ENCODE peak calls at places on chromosomes 3 and 15, in six cellular contexts. C is cardiac muscle cell, D is AG04450, E is thoracic aorta, O is fibroblast of pulmonary artery, L is GM23338. S is an unnamed sample.

GRCh38 chr3:9102240-9102841 is 139.1 kb upstream of the RAD18 start:
- DNase-seq in C (no peak), D (no peak), E (no peak), O (no peak), L (peak), S (no peak)

GRCh38 chr15:65069179-65069578 is 1.4 kb upstream of the RASL12 start:
- DNase-seq in C (peak), D (peak), E (no peak), O (peak), L (no peak), S (no peak)

GRCh38 chr3:94011208-94011842 is 17.1 kb downstream of the STX19 start:
- DNase-seq in C (no peak), D (no peak), E (no peak), O (no peak), L (no peak), S (no peak)

GRCh38 chr3:124545891-124546290 is 184.4 kb upstream of the UMPS start:
- DNase-seq in C (no peak), D (no peak), E (no peak), O (no peak), L (no peak), S (no peak)

GRCh38 chr3:56612146-56612545 is 55.2 kb downstream of the CCDC66 start:
- DNase-seq in C (no peak), D (no peak), E (no peak), O (no peak), L (no peak), S (no peak)

GRCh38 chr15:67066041-67067021 is 929 bp downstream of the SMAD3 start:
- DNase-seq in C (no peak), D (no peak), E (no peak), O (no peak), L (peak), S (no peak)

GRCh38 chr15:81507831-81508230 is 133.8 kb upstream of the TMC3 start:
- DNase-seq in C (no peak), D (no peak), E (no peak), O (no peak), L (no peak), S (no peak)

GRCh38 chr3:34212671-34213070 is 414.2 kb downstream of the PDCD6IP start:
- DNase-seq in C (peak), D (no peak), E (peak), O (peak), L (no peak), S (no peak)

GRCh38 chr3:76107935-76108570 is 322.7 kb upstream of the ZNF717 start:
- DNase-seq in C (peak), D (peak), E (no peak), O (peak), L (peak), S (no peak)

GRCh38 chr3:29436612-29437313 is 155.9 kb downstream of the RBMS3 start:
- DNase-seq in C (no peak), D (no peak), E (no peak), O (no peak), L (no peak), S (no peak)

GRCh38 chr3:98022978-98023820 is 11.9 kb downstream of the GABRR3 start:
- DNase-seq in C (peak), D (peak), E (peak), O (peak), L (peak), S (peak)

GRCh38 chr3:71260782-71261181 is 322.7 kb downstream of the FOXP1 start:
- DNase-seq in C (no peak), D (no peak), E (no peak), O (no peak), L (no peak), S (no peak)

GRCh38 chr3:71265365-71265935 is 318.1 kb downstream of the FOXP1 start:
- DNase-seq in C (no peak), D (no peak), E (no peak), O (no peak), L (no peak), S (no peak)

GRCh38 chr3:71258526-71258925 is 325.0 kb downstream of the FOXP1 start:
- DNase-seq in C (peak), D (no peak), E (no peak), O (peak), L (no peak), S (no peak)

GRCh38 chr3:71264840-71265239 is 318.7 kb downstream of the FOXP1 start:
- DNase-seq in C (no peak), D (no peak), E (no peak), O (no peak), L (no peak), S (no peak)

DNA sequence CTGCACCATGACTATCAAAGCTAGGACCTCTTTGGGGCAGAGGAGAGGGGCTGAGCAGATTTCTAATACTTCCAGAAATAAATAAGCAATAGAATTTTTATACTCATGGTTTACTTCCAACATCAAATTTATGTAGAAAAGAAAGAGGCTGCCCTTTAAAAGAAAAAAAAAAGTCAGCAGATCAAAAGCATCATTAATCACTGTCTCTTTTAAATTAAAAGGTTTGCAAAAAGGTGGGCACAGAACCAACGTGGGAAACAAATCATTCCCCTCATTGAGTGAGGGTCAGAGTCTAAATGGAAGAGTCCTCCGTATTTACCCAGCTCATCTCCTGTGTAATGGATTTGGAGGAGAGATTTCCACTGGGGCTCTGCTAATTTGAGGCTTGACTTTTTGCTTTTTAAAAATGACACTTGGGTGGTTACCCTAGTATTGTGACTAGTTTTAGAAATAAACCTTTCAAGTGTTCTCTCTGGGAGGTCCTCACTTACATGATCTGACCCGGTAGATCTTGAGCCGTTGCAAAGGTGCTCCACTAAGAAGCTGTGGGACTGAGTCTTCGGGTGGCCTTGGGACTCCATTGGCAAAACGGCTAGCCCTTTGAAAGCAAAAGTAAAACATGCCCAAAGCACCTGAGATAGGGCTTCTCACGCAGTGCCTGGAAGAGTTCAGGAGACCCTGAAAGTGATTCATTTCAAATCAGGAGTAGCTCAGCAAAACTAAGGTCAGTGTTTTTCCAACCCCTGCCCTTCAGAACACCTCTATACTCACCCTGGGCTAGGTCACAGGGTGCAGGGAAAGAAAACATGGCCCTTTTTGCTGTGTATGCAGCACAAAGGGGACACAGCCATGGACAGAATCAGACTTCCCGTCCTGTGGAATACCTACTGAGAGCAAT is 320.9 kb downstream of the FOXP1 start:
- DNase-seq in C (no peak), D (no peak), E (no peak), O (no peak), L (no peak), S (no peak)
- H3K4me3 ChIP-seq in C (no peak), D (no peak), E (peak), O (no peak), L (no peak), S (no peak)

GRCh38 chr15:98755781-98756180 is 107.4 kb downstream of the IGF1R start:
- DNase-seq in C (no peak), D (no peak), E (no peak), O (no peak), L (no peak), S (no peak)

GRCh38 chr15:98753726-98754125 is 105.4 kb downstream of the IGF1R start:
- DNase-seq in C (no peak), D (no peak), E (no peak), O (no peak), L (no peak), S (no peak)

GRCh38 chr15:98755138-98755537 is 106.8 kb downstream of the IGF1R start:
- DNase-seq in C (peak), D (no peak), E (no peak), O (no peak), L (no peak), S (no peak)

GRCh38 chr15:98751767-98752166 is 103.4 kb downstream of the IGF1R start:
- DNase-seq in C (no peak), D (no peak), E (no peak), O (no peak), L (no peak), S (no peak)

GRCh38 chr15:98754283-98755022 is 106.1 kb downstream of the IGF1R start:
- DNase-seq in C (peak), D (no peak), E (no peak), O (peak), L (peak), S (no peak)
- H3K4me3 ChIP-seq in C (no peak), D (no peak), E (peak), O (peak), L (no peak), S (no peak)

DNA sequence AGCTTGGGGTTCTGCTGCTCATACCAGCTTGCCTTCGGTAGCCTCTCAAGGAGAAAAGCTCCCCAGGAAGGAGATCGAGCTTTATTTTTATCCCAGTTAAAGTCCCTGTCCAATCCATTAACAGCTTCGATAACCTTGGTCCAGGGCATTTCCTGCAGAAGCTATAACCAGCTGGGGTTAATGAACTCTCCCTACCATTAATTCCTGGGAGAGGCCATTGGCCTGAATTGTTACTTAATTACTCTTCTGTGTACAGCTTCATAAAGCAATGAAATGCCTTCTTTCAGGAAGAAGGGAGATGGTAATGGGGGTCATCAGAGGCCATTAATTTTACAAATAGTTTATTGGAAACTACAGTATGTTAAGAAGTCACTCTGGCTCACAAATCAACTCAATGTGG is 1.9 kb upstream of the TMCO5A start:
- DNase-seq in C (no peak), D (no peak), E (no peak), O (no peak), L (no peak), S (no peak)
- H3K4me3 ChIP-seq in C (no peak), D (no peak), E (no peak), O (no peak), L (no peak), S (no peak)

DNA sequence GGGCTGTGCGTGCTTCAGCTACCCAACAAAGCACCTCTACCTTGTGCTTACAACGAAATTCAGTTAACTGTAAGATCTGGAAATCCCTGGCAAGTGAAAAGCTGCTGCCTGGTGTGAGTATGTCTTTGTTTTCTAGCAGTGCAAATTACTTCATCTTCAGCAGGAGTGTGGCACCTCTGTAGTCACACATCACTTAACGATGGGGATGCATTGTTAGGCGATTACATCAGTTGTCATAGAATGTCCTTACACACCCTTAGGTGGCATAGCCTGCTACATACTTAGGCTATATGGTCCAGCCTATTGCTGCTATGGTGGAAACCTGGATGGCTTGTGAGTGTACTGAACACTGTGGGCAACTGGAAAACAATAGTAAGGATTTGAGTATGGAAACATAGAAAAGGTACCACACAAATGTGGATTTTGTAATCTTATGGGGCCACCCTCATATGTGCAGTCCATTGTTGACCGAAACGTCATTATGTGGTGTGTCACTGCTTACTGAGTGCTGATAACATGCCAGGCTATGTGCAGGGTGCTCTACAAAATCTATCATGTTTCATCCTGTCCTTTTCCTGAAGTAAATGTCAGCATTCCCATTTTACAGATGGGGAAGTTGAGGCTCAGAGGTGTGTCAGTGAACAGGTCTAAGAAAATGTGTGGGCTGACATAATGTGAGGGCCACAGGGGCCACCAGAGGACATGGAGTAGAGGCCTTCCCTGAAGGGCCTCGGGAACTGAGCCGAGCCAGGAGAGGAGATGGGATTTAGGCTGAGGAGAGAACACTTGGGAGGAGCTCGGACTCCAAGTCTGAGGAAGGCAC is 173.5 kb downstream of the VGLL4 start:
- DNase-seq in C (no peak), D (no peak), E (no peak), O (no peak), L (no peak), S (no peak)
- H3K4me3 ChIP-seq in C (no peak), D (no peak), E (no peak), O (no peak), L (no peak), S (no peak)

GRCh38 chr15:51382787-51383186 is 41.3 kb downstream of the GLDN start:
- DNase-seq in C (peak), D (peak), E (no peak), O (peak), L (peak), S (no peak)

GRCh38 chr15:51379390-51379789 is 37.9 kb downstream of the GLDN start:
- DNase-seq in C (no peak), D (no peak), E (no peak), O (no peak), L (no peak), S (no peak)

GRCh38 chr15:51377038-51377761 is 35.7 kb downstream of the GLDN start:
- DNase-seq in C (peak), D (peak), E (no peak), O (peak), L (no peak), S (no peak)

GRCh38 chr15:51386029-51386428 is 44.6 kb downstream of the GLDN start:
- DNase-seq in C (no peak), D (no peak), E (no peak), O (no peak), L (no peak), S (no peak)

GRCh38 chr15:51380999-51381806 is 39.7 kb downstream of the GLDN start:
- DNase-seq in C (peak), D (peak), E (peak), O (peak), L (peak), S (no peak)
- H3K4me3 ChIP-seq in C (no peak), D (no peak), E (no peak), O (no peak), L (no peak), S (no peak)

DNA sequence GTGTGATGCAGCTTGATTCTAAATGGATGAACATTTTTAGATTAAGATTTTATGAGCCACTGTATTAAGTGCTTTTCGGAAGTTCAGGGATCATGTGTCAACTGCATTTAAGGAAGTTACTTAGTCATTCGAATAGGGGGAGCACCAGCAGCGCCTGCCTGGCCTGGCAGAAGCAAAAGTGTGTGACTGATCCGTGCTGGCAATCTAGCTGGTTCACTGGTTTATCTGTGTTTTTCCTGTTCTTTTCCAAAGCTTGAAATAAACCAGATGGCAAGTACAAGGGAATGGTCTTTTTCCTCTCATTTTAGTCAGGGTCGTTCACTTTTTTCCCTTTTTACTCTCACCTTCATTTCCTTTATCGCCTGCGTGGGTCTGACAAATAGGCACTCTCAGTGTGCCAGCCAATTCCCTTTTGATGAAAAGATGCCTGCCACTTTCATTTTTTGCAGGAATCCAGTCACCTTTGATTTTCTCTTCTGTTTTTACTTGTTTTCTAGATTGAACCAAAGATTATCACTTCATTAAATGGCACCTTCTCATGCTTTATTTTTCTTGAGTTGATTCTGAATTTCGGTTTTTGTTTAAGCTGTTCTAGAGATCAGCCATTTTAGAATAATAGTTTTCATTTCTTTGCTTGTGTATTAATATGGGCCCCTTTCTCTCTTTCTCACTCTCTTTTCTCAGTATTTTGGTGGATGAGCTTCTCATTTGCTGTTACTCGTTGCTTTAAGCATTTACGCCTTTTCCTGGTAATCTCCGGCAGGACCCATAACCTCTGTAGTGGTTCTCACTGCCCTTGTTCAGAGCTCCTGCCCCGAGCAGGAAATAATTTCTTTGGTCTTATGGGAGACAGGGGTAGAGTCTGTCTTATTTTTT is 2.8 kb downstream of the ABHD2 start:
- DNase-seq in C (peak), D (no peak), E (peak), O (peak), L (no peak), S (peak)
- H3K4me3 ChIP-seq in C (no peak), D (peak), E (peak), O (peak), L (peak), S (peak)

GRCh38 chr3:129596194-129597086 is 10.0 kb downstream of the PLXND1 start:
- DNase-seq in C (peak), D (peak), E (peak), O (peak), L (peak), S (no peak)
- H3K4me3 ChIP-seq in C (no peak), D (peak), E (peak), O (peak), L (no peak), S (no peak)

DNA sequence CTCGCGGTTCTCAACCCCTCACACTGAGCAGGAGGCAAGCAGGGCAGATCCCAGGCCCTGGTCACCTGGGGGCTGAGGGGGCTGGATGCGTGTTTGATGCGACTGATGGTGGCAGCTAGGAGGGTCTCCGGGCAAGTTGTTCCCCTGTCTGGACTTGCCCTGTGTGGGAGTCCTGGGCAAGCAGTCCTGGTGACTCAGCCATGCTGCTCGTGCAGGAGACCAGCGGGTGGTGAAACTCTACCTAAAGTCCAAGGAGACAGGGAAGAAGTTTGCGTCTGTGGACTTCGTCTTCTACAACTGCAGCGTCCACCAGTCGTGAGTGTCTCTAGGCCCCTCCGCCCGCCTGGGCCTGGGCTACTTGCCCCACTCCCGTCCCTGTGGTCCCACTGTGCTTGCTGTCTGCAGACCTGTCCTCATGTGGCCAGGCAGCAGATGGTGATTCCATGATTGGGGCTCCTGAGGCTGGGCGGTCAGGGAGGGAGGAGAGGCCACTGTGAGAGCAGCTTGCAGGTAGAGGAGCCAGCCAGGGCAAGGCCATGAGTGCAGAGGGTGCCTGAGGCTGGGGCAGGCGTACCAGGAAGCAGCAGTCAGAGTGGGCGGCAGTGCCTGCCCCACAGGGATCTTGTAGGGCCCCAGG is 23.1 kb downstream of the PLXNA1 start:
- DNase-seq in C (peak), D (no peak), E (no peak), O (peak), L (no peak), S (no peak)
- H3K4me3 ChIP-seq in C (no peak), D (no peak), E (no peak), O (no peak), L (no peak), S (no peak)

DNA sequence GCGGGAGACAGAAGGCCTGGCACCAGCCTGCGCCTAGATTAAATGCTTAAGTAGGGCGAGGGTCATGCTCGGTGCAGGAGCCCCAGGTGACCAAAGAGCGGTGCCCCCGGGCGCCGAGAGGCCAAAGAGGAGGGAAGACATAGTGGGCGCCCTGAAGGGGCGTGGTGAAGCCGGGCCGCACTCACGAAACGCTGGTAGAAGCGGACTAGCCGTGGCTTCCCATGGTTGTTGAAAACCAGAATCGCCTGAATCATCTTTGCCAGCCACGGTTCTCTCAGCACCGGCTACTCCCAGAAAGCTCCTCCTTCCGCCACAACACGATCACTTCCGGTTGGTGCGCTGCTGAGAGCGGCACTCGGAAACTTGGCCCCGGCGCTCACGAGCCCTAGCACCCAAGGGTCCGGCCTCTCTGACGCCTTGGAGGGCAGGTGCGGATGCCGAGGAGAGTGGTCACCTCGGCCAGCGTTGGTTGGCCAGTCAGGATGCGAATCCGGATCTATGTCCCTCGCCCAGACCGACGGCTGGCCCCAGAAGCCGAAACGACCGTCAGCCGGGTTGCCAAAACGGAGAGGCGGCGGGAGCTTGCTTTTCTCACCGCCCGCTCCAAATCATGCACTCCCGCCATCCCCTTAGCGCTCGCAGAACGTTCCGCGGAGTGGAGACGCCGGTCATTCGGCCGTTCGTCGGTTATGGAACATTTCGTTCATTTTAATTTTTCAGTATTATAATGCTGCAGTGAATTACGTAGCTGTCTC is at the start of gene AP3S2:
- DNase-seq in C (peak), D (peak), E (peak), O (peak), L (peak), S (peak)
- H3K4me3 ChIP-seq in C (peak), D (peak), E (peak), O (peak), L (peak), S (peak)